ENCODE peak calls at places on chromosomes 5 and 9, in four cellular contexts. I is IMR-90, J is fibroblast of lung, F is GM23248. R is an unnamed sample.

GRCh38 chr5:144187699-144188294 is 17.1 kb downstream of the KCTD16 start:
- DNase-seq in I (peak), J (peak), F (peak), R (peak)

GRCh38 chr9:16191691-16192402 is 639.0 kb downstream of the CCDC171 start:
- DNase-seq in I (peak), J (peak), F (peak), R (peak)

GRCh38 chr9:124654431-124654830 is 116.7 kb downstream of the NR6A1 start:
- DNase-seq in I (no peak), J (peak), F (peak), R (no peak)

GRCh38 chr5:149456597-149457392 is 77.7 kb upstream of the IL17B start:
- DNase-seq in I (no peak), J (no peak), F (no peak), R (no peak)

GRCh38 chr9:23314247-23314646 is 511.8 kb downstream of the ELAVL2 start:
- DNase-seq in I (no peak), J (no peak), F (no peak), R (no peak)

GRCh38 chr5:14545308-14545707 is 36.3 kb upstream of the OTULINL start:
- DNase-seq in I (no peak), J (no peak), F (no peak), R (no peak)

GRCh38 chr5:139461698-139462097 is 845 bp downstream of the ECSCR start:
- DNase-seq in I (peak), J (peak), F (peak), R (no peak)

GRCh38 chr5:88837817-88838216 is 45.2 kb downstream of the MEF2C start:
- DNase-seq in I (no peak), J (no peak), F (no peak), R (no peak)

GRCh38 chr5:59548807-59549357 is 344.6 kb downstream of the PDE4D start:
- DNase-seq in I (no peak), J (no peak), F (no peak), R (peak)

DNA sequence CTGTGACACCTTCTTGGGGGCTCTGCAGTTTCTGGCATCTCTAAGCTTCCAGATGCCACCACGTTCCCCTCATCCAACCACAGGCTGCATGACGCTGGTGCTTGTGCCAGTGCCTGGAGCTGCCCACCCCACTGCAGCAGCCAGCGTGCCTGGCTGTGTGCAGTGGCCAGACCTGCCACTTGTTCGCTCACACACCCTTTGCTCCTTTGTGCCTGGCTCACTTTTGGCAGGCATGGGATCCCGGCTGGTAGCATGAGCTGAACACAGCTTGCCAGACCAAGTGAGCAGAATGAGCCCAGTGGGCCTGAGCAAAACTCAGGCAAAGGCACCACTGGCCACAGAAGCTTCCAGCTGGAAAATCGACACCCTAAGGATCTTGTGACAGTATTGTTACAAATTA is 562.9 kb upstream of the ACO1 start:
- DNase-seq in I (no peak), J (no peak), F (no peak), R (no peak)
- H3K4me3 ChIP-seq in I (no peak), J (no peak), F (no peak), R (no peak)

GRCh38 chr5:56900858-56901578 is 8.4 kb upstream of the SETD9 start:
- DNase-seq in I (peak), J (peak), F (peak), R (no peak)

GRCh38 chr5:56898213-56898612 is 11.2 kb upstream of the SETD9 start:
- DNase-seq in I (no peak), J (no peak), F (no peak), R (no peak)

GRCh38 chr5:56896761-56897160 is 12.6 kb upstream of the SETD9 start:
- DNase-seq in I (no peak), J (no peak), F (no peak), R (no peak)

DNA sequence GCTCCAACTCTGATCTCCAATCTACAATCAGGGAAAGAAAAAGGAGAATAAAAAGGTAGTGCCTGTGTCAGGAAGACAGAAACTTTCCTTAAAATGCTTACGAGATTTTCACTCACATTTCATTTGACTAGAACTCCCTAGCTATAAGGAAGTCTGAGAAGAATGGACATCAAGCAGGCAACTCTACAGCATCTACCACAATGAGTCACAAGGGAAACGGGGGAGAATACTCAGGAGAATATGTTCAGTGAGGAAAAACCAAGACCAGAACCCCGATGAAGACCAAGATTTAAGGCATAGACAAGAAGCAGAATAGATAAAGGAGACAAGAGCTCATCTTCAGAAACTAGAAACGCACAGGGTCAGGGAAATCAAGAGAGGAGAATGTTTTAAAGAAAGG is 9.0 kb upstream of the SETD9 start:
- DNase-seq in I (peak), J (peak), F (peak), R (no peak)
- H3K4me2 ChIP-seq in I (peak), J (peak), F (peak), R (peak)

DNA sequence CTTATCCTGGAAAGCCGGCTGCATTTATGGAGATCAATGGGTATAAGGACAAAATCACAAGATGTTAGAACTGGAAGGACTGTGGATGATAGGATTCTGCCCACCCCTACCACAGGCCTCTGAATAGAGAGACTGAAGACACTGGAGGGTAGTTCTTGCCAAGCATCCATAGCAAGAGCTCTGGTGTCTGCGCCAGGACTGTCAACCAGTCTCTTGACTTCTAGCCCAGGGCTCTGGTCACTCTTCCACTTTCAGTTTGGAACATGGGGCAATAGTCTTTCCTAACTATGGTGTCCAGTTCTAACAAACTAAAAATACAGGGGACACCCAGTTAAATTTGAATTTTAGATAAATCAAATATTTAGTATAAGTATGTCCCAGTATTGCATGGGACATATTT is 23.4 kb downstream of the LARP1 start:
- DNase-seq in I (no peak), J (no peak), F (no peak), R (no peak)
- H3K4me3 ChIP-seq in I (no peak), J (no peak), F (no peak), R (no peak)

GRCh38 chr9:100277166-100277979 is 75.4 kb downstream of the TEX10 start:
- DNase-seq in I (peak), J (peak), F (peak), R (no peak)
- H3K4me2 ChIP-seq in I (no peak), J (no peak), F (peak), R (no peak)

DNA sequence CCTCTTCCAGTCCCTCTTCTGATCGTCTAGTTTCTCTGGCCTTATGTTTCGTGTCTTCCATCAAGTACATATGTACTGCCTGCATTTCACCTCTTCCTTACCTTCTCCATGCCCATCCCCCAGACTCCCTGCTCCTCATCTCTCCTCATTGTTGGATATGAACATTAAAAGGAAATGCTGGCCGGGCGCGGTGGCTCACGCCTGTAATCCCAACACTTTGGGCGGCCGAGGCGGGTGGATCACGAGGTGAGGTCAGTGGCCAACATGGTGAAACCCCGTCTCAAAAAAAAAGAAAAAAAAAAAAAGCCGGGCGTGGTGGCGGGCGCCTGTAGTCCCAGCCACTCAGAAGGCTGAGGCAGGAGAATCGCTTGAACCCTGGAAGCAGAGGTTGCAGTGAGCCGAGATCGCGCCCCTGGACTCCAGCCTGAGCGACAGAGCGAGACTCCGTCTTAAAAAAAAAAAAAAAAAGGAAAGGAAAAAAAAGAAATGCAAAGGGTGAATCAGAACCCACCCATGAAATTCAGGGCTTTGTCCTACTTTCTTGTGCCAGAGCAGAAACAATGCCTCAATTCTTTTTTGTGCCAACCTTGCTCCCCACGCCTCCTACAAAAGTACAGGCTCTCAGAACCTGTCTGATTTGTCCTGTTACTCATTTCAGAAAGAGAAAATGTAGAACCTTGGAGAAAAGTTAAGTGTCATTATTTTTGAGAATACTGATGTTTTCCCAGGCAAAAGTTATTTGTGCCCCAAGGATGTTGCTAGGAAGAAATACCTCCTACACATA is 1.5 kb upstream of the ZFR start:
- DNase-seq in I (no peak), J (no peak), F (no peak), R (no peak)
- H3K4me3 ChIP-seq in I (no peak), J (no peak), F (no peak), R (no peak)

GRCh38 chr9:136352682-136353081 is 10.9 kb downstream of the DNLZ start:
- DNase-seq in I (no peak), J (no peak), F (no peak), R (no peak)
- H3K4me2 ChIP-seq in I (no peak), J (no peak), F (no peak), R (no peak)

GRCh38 chr5:115402822-115403577 is 106.5 kb upstream of the CCDC112 start:
- DNase-seq in I (peak), J (peak), F (peak), R (no peak)
- H3K4me3 ChIP-seq in I (no peak), J (no peak), F (peak), R (no peak)

DNA sequence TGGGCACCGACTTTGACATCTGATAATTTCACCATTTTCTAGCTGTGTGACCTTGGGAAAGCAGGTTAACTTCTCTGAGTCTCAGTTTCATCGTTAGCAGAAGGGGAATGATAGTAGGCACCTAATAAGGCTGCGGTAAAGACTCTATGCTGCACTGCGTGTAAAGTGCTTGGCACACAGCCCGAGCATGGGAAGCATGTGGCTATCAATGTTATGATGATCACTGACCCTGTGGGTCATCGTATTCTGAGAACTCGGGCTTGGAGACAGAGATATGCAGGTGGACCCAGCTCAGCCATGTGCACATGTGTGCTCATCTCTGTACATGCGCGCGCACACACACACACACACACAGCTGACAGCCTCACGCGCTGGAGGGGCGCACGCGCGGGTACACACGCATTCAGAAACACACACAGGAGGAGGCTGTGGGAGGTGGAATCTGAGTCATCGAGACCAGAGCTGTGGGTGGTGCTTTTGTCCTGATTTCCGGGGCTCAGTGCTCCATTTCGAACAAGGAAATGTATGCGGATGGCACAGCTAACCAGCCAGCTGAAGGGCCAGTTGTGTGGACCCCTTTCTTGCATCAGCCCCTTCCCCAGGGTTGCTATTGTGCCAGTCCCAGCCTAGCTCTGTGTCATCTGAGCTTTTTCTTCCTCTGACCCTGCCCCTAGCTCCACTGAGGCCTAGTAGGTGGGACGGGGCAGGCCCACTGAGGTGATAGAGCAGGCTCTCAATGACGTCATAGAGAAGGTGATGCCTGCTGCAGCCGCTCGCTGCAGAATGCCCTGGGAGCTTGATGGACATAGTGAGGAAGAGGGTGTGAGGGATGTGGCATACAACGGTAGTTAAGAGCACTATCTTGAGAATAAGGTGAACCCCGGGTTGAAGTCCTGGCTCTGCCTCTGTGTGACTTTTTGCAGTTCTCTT is 11.2 kb upstream of the ARAP3 start:
- DNase-seq in I (peak), J (peak), F (peak), R (no peak)
- H3K4me2 ChIP-seq in I (no peak), J (no peak), F (no peak), R (peak)

DNA sequence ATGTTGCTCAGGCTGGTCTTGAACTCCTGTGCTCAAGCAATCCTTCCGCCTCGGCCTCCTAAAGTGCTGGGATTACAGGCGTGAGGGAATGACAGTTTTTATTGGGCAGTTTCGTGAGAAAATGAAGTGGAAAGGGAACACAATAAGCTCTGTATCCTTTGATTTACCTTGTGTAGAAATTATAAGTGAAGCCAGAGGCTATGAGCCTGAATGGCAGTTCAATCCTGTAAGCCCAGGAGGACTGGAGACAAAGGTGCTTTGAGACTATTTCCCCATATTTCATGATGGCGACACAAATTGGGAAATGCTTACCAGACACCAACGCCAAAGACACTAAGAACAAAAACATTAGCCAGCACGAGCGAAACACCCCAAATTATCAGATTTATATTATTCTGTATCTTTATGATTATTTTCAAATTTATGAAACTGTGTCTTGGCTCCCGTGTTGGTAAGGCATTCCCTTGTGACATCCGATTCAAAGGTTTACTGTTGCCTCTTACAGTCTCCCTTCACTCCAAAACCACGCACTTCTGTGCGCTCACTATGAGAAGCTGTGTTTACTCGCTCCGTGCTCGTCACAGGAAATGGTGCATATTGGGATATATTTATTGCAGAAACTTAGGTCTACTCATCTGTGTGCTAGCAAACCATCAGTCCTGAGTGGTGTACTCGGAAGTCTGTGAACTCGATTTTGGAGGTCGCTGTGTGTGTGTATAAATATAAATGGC is 73.9 kb downstream of the SH3PXD2B start:
- DNase-seq in I (peak), J (no peak), F (no peak), R (no peak)
- H3K4me3 ChIP-seq in I (no peak), J (no peak), F (no peak), R (no peak)

GRCh38 chr5:65022932-65023331 is 254.2 kb downstream of the CWC27 start:
- DNase-seq in I (no peak), J (no peak), F (peak), R (no peak)

GRCh38 chr5:65027149-65027548 is 258.4 kb downstream of the CWC27 start:
- DNase-seq in I (no peak), J (no peak), F (no peak), R (no peak)

GRCh38 chr5:65021527-65022226 is 252.9 kb downstream of the CWC27 start:
- DNase-seq in I (no peak), J (no peak), F (no peak), R (no peak)

GRCh38 chr5:65020492-65020891 is 251.8 kb downstream of the CWC27 start:
- DNase-seq in I (peak), J (peak), F (no peak), R (no peak)

GRCh38 chr5:65024681-65025080 is 256.0 kb downstream of the CWC27 start:
- DNase-seq in I (no peak), J (no peak), F (no peak), R (no peak)
- H3K4me2 ChIP-seq in I (no peak), J (no peak), F (no peak), R (no peak)

R was measured in PC-9.